ENCODE peak calls at places on chromosomes 1 and 21, in five cellular contexts. A, D, Q, O and E are unnamed samples.

GRCh38 chr1:8061210-8061609 is 35.1 kb upstream of the ERRFI1 start:
- DNase-seq in A (peak; percentile 55), Q (no peak), D (no peak), O (peak; percentile 99), E (peak; percentile 31)

GRCh38 chr21:28454978-28455600 is 537.6 kb downstream of the LTN1 start:
- DNase-seq in Q (no peak), O (peak; percentile 61), D (no peak), A (no peak), E (no peak)

GRCh38 chr1:179124866-179125265 is 43.0 kb downstream of the TOR3A start:
- DNase-seq in A (no peak), Q (no peak), D (no peak), O (peak; percentile 84), E (no peak)

GRCh38 chr21:45318146-45318555 is 30.5 kb upstream of the POFUT2 start:
- DNase-seq in Q (no peak), A (no peak), D (no peak), O (no peak), E (no peak)

GRCh38 chr1:183731151-183731550 is 73.8 kb upstream of the RGL1 start:
- DNase-seq in Q (no peak), A (no peak), O (no peak), D (no peak), E (no peak)

GRCh38 chr1:15188678-15189077 is 35.1 kb downstream of the TMEM51 start:
- DNase-seq in Q (no peak), O (no peak), D (no peak), A (no peak), E (no peak)

GRCh38 chr1:167821969-167822685 is 91.8 kb downstream of the ADCY10 start:
- DNase-seq in D (no peak), Q (no peak), A (no peak), O (peak; percentile 51), E (no peak)

GRCh38 chr1:55168353-55168752 is 46.8 kb downstream of the USP24 start:
- DNase-seq in Q (no peak), D (no peak), A (no peak), O (no peak), E (no peak)

GRCh38 chr1:66253330-66253921 is 280.5 kb upstream of the SGIP1 start:
- DNase-seq in Q (no peak), A (no peak), D (peak; percentile 59), O (peak; percentile 64), E (no peak)

GRCh38 chr1:229884765-229885164 is 182.3 kb upstream of the GALNT2 start:
- DNase-seq in Q (no peak), O (no peak), A (peak; percentile 7), D (peak; percentile 12), E (no peak)

GRCh38 chr1:240217398-240217797 is 125.7 kb downstream of the FMN2 start:
- DNase-seq in Q (no peak), O (no peak), A (no peak), D (no peak), E (no peak)

GRCh38 chr1:30966690-30967369 is 58.3 kb upstream of the SDC3 start:
- DNase-seq in O (peak; percentile 74), D (no peak), Q (no peak), A (no peak), E (no peak)

GRCh38 chr1:154848983-154849382 is 21.1 kb downstream of the KCNN3 start:
- DNase-seq in O (no peak), A (no peak), Q (no peak), D (no peak), E (no peak)

GRCh38 chr1:209513226-209513625 is 70.3 kb upstream of the CAMK1G start:
- DNase-seq in Q (no peak), D (peak; percentile 37), A (no peak), O (peak; percentile 28), E (no peak)

GRCh38 chr21:31671146-31671716 is 11.7 kb downstream of the SOD1 start:
- DNase-seq in D (no peak), A (no peak), Q (no peak), O (no peak), E (no peak)

GRCh38 chr21:15028186-15028585 is 36.6 kb downstream of the NRIP1 start:
- DNase-seq in D (no peak), O (no peak), A (no peak), Q (no peak), E (no peak)

GRCh38 chr21:15425049-15425448 is 304.7 kb upstream of the USP25 start:
- DNase-seq in A (no peak), Q (no peak), O (no peak), D (no peak), E (no peak)

GRCh38 chr1:67313934-67314671 is 6.4 kb downstream of the IL12RB2 start:
- DNase-seq in A (no peak), Q (no peak), D (no peak), O (no peak), E (no peak)

GRCh38 chr1:234941711-234942320 is 186.8 kb downstream of the TOMM20 start:
- DNase-seq in O (peak; percentile 77), A (no peak), D (no peak), Q (no peak), E (no peak)

GRCh38 chr1:37761416-37762095 is 3.4 kb downstream of the EPHA10 start:
- DNase-seq in Q (no peak), D (no peak), A (no peak), O (no peak), E (no peak)

GRCh38 chr1:204712718-204713430 is 27.3 kb upstream of the LRRN2 start:
- DNase-seq in Q (no peak), A (no peak), D (no peak), O (no peak), E (no peak)

GRCh38 chr1:204713541-204713940 is 28.0 kb upstream of the LRRN2 start:
- DNase-seq in A (no peak), O (no peak), Q (no peak), D (no peak), E (no peak)

GRCh38 chr1:204714194-204714860 is 28.8 kb upstream of the LRRN2 start:
- DNase-seq in Q (no peak), O (no peak), A (no peak), D (no peak), E (no peak)

GRCh38 chr1:204716687-204717086 is 31.1 kb upstream of the LRRN2 start:
- DNase-seq in A (peak; percentile 48), O (no peak), Q (no peak), D (no peak), E (no peak)

GRCh38 chr1:204714861-204715511 is 29.4 kb upstream of the LRRN2 start:
- DNase-seq in O (no peak), A (no peak), Q (no peak), D (peak; percentile 55), E (no peak)
- TF ChIP-seq CTCF in O (no peak), A (no peak), Q (no peak), D (peak; percentile 27), E (no peak)

DNA sequence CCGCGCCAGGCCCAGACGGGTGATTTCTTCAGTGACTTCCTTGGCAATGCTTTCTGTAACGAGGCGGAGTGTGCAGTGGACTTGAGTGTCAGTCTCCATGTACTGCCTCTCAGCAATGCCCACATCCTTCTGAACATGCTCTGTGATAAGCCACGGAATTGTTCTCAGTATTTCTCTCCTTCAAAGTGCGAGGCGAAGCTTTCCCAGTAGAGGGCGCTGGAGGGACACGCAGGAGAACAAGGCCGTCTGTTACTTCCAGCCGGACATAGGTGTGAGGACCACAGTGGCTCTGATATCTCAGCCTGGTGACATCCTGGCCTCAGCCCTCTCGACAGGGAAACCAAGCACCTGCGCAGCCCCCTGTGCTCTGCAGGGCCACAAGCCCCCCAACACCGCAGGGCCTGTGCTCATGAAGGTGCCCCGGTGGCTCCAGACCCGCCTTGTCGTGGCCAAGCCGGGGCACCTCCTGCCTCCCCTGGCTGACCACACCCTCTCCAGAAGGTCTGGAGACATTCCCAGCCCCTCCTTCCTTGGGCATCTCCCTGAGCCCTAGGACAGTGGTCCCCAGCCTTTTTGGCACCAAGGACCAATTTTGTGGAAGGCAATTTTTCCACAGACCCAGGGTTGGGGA is 46.1 kb upstream of the BACE2 start:
- DNase-seq in O (peak; percentile 71), Q (peak; percentile 13), A (peak; percentile 93), D (peak; percentile 47), E (peak; percentile 81)
- TF ChIP-seq CTCF in O (peak; percentile 78), Q (peak; percentile 36), A (peak; percentile 85), D (peak; percentile 75), E (peak; percentile 86)

GRCh38 chr1:156270314-156270713 is 12.3 kb downstream of the SMG5 start:
- DNase-seq in Q (no peak), A (no peak), O (no peak), D (no peak), E (no peak)
- TF ChIP-seq CTCF in Q (no peak), A (no peak), O (no peak), D (no peak), E (no peak)

GRCh38 chr1:117537291-117537920 is 68.4 kb upstream of the TENT5C start:
- DNase-seq in Q (no peak), O (no peak), D (no peak), A (peak; percentile 82), E (no peak)
- TF ChIP-seq CTCF in Q (no peak), O (no peak), D (no peak), A (no peak), E (no peak)